ENCODE peak calls at places on chromosomes 4 and X, in ten cellular contexts. One of them, this sample, is unnamed.

GRCh38 chrX:29666361-29666760 is 549.0 kb upstream of the MAGEB2 start:
- DNase-seq in GDM1: no peak
- DNase-seq in AG10803: peak; percentile 52
- DNase-seq in SIG-M5: no peak
- DNase-seq in naive thymus-derived CD8-positive, alpha-beta T cell: no peak
- DNase-seq in brain microvascular endothelial cell: no peak
- DNase-seq in fibroblast of mammary gland: peak; percentile 65
- DNase-seq in activated CD4-positive, alpha-beta T cell treated with anti-CD3 and anti-CD28 coated beads for 24 hours: no peak
- DNase-seq in GM20000: no peak
- DNase-seq in NCI-H2107: no peak
- DNase-seq in this sample: no peak

GRCh38 chr4:120156115-120156718 is 89.6 kb upstream of the MAD2L1 start:
- DNase-seq in GDM1: peak; percentile 1
- DNase-seq in AG10803: peak; percentile 78
- DNase-seq in SIG-M5: no peak
- DNase-seq in naive thymus-derived CD8-positive, alpha-beta T cell: peak; percentile 42
- DNase-seq in brain microvascular endothelial cell: peak; percentile 38
- DNase-seq in fibroblast of mammary gland: peak; percentile 81
- DNase-seq in activated CD4-positive, alpha-beta T cell treated with anti-CD3 and anti-CD28 coated beads for 24 hours: no peak
- DNase-seq in GM20000: peak; percentile 24
- DNase-seq in NCI-H2107: peak; percentile 6
- DNase-seq in this sample: no peak

GRCh38 chrX:154547245-154548027 is at the start of gene IKBKG:
- DNase-seq in GDM1: peak; percentile 87
- DNase-seq in AG10803: peak; percentile 87
- DNase-seq in SIG-M5: peak; percentile 50
- DNase-seq in naive thymus-derived CD8-positive, alpha-beta T cell: peak; percentile 86
- DNase-seq in brain microvascular endothelial cell: peak; percentile 83
- DNase-seq in fibroblast of mammary gland: peak; percentile 84
- DNase-seq in activated CD4-positive, alpha-beta T cell treated with anti-CD3 and anti-CD28 coated beads for 24 hours: peak; percentile 77
- DNase-seq in GM20000: peak; percentile 94
- DNase-seq in NCI-H2107: peak; percentile 86
- DNase-seq in this sample: peak; percentile 91

GRCh38 chr4:165873298-165874071 is 448 bp downstream of the TLL1 start:
- DNase-seq in GDM1: no peak
- DNase-seq in AG10803: peak; percentile 4
- DNase-seq in SIG-M5: no peak
- DNase-seq in naive thymus-derived CD8-positive, alpha-beta T cell: no peak
- DNase-seq in brain microvascular endothelial cell: no peak
- DNase-seq in fibroblast of mammary gland: peak; percentile 16
- DNase-seq in activated CD4-positive, alpha-beta T cell treated with anti-CD3 and anti-CD28 coated beads for 24 hours: no peak
- DNase-seq in GM20000: peak; percentile 31
- DNase-seq in NCI-H2107: no peak
- DNase-seq in this sample: no peak

GRCh38 chr4:77284036-77284435 is 127.0 kb downstream of the CCNG2 start:
- DNase-seq in GDM1: no peak
- DNase-seq in AG10803: peak; percentile 1
- DNase-seq in SIG-M5: no peak
- DNase-seq in naive thymus-derived CD8-positive, alpha-beta T cell: no peak
- DNase-seq in brain microvascular endothelial cell: no peak
- DNase-seq in fibroblast of mammary gland: no peak
- DNase-seq in activated CD4-positive, alpha-beta T cell treated with anti-CD3 and anti-CD28 coated beads for 24 hours: no peak
- DNase-seq in GM20000: no peak
- DNase-seq in NCI-H2107: no peak
- DNase-seq in this sample: no peak

GRCh38 chrX:41922694-41923171 is 621 bp downstream of the CASK start:
- DNase-seq in GDM1: no peak
- DNase-seq in AG10803: peak; percentile 5
- DNase-seq in SIG-M5: no peak
- DNase-seq in naive thymus-derived CD8-positive, alpha-beta T cell: peak; percentile 26
- DNase-seq in brain microvascular endothelial cell: no peak
- DNase-seq in fibroblast of mammary gland: no peak
- DNase-seq in activated CD4-positive, alpha-beta T cell treated with anti-CD3 and anti-CD28 coated beads for 24 hours: no peak
- DNase-seq in GM20000: no peak
- DNase-seq in NCI-H2107: no peak
- DNase-seq in this sample: no peak

GRCh38 chr4:1113311-1114009 is at the start of gene RNF212:
- DNase-seq in GDM1: no peak
- DNase-seq in AG10803: peak; percentile 11
- DNase-seq in SIG-M5: no peak
- DNase-seq in naive thymus-derived CD8-positive, alpha-beta T cell: peak; percentile 52
- DNase-seq in brain microvascular endothelial cell: no peak
- DNase-seq in fibroblast of mammary gland: peak; percentile 9
- DNase-seq in activated CD4-positive, alpha-beta T cell treated with anti-CD3 and anti-CD28 coated beads for 24 hours: peak; percentile 15
- DNase-seq in GM20000: no peak
- DNase-seq in NCI-H2107: no peak
- DNase-seq in this sample: no peak

GRCh38 chr4:102252171-102252570 is 93.1 kb downstream of the SLC39A8 start:
- DNase-seq in GDM1: no peak
- DNase-seq in AG10803: no peak
- DNase-seq in SIG-M5: no peak
- DNase-seq in naive thymus-derived CD8-positive, alpha-beta T cell: no peak
- DNase-seq in brain microvascular endothelial cell: no peak
- DNase-seq in fibroblast of mammary gland: no peak
- DNase-seq in activated CD4-positive, alpha-beta T cell treated with anti-CD3 and anti-CD28 coated beads for 24 hours: no peak
- DNase-seq in GM20000: no peak
- DNase-seq in NCI-H2107: no peak
- DNase-seq in this sample: no peak

GRCh38 chr4:84847978-84848377 is 118.5 kb downstream of the WDFY3 start:
- DNase-seq in GDM1: no peak
- DNase-seq in AG10803: no peak
- DNase-seq in SIG-M5: no peak
- DNase-seq in naive thymus-derived CD8-positive, alpha-beta T cell: no peak
- DNase-seq in brain microvascular endothelial cell: no peak
- DNase-seq in fibroblast of mammary gland: no peak
- DNase-seq in activated CD4-positive, alpha-beta T cell treated with anti-CD3 and anti-CD28 coated beads for 24 hours: no peak
- DNase-seq in GM20000: no peak
- DNase-seq in NCI-H2107: no peak
- DNase-seq in this sample: no peak

GRCh38 chr4:10173039-10173753 is 56.6 kb upstream of the WDR1 start:
- DNase-seq in GDM1: no peak
- DNase-seq in AG10803: peak; percentile 81
- DNase-seq in SIG-M5: no peak
- DNase-seq in naive thymus-derived CD8-positive, alpha-beta T cell: no peak
- DNase-seq in brain microvascular endothelial cell: peak; percentile 42
- DNase-seq in fibroblast of mammary gland: peak; percentile 54
- DNase-seq in activated CD4-positive, alpha-beta T cell treated with anti-CD3 and anti-CD28 coated beads for 24 hours: no peak
- DNase-seq in GM20000: no peak
- DNase-seq in NCI-H2107: no peak
- DNase-seq in this sample: no peak

GRCh38 chr4:56768772-56769171 is 52.7 kb downstream of the SPINK2 start:
- DNase-seq in GDM1: no peak
- DNase-seq in AG10803: no peak
- DNase-seq in SIG-M5: no peak
- DNase-seq in naive thymus-derived CD8-positive, alpha-beta T cell: no peak
- DNase-seq in brain microvascular endothelial cell: no peak
- DNase-seq in fibroblast of mammary gland: no peak
- DNase-seq in activated CD4-positive, alpha-beta T cell treated with anti-CD3 and anti-CD28 coated beads for 24 hours: no peak
- DNase-seq in GM20000: peak; percentile 42
- DNase-seq in NCI-H2107: no peak
- DNase-seq in this sample: no peak

GRCh38 chrX:13387656-13388421 is 68.0 kb upstream of the ATXN3L start:
- DNase-seq in GDM1: peak; percentile 14
- DNase-seq in AG10803: peak; percentile 62
- DNase-seq in SIG-M5: no peak
- DNase-seq in naive thymus-derived CD8-positive, alpha-beta T cell: no peak
- DNase-seq in brain microvascular endothelial cell: no peak
- DNase-seq in fibroblast of mammary gland: peak; percentile 62
- DNase-seq in activated CD4-positive, alpha-beta T cell treated with anti-CD3 and anti-CD28 coated beads for 24 hours: no peak
- DNase-seq in GM20000: no peak
- DNase-seq in NCI-H2107: no peak
- DNase-seq in this sample: no peak

GRCh38 chrX:76453737-76454406 is 26.4 kb downstream of the MAGEE1 start:
- DNase-seq in GDM1: no peak
- DNase-seq in AG10803: no peak
- DNase-seq in SIG-M5: no peak
- DNase-seq in naive thymus-derived CD8-positive, alpha-beta T cell: no peak
- DNase-seq in brain microvascular endothelial cell: no peak
- DNase-seq in fibroblast of mammary gland: no peak
- DNase-seq in activated CD4-positive, alpha-beta T cell treated with anti-CD3 and anti-CD28 coated beads for 24 hours: no peak
- DNase-seq in GM20000: no peak
- DNase-seq in NCI-H2107: no peak
- DNase-seq in this sample: no peak

GRCh38 chr4:48178931-48179330 is 44.9 kb upstream of the TXK start:
- DNase-seq in GDM1: no peak
- DNase-seq in AG10803: no peak
- DNase-seq in SIG-M5: no peak
- DNase-seq in naive thymus-derived CD8-positive, alpha-beta T cell: no peak
- DNase-seq in brain microvascular endothelial cell: no peak
- DNase-seq in fibroblast of mammary gland: no peak
- DNase-seq in activated CD4-positive, alpha-beta T cell treated with anti-CD3 and anti-CD28 coated beads for 24 hours: no peak
- DNase-seq in GM20000: no peak
- DNase-seq in NCI-H2107: no peak
- DNase-seq in this sample: no peak

GRCh38 chrX:39866229-39866628 is 231.5 kb downstream of the BCOR start:
- DNase-seq in GDM1: no peak
- DNase-seq in AG10803: no peak
- DNase-seq in SIG-M5: no peak
- DNase-seq in naive thymus-derived CD8-positive, alpha-beta T cell: no peak
- DNase-seq in brain microvascular endothelial cell: no peak
- DNase-seq in fibroblast of mammary gland: no peak
- DNase-seq in activated CD4-positive, alpha-beta T cell treated with anti-CD3 and anti-CD28 coated beads for 24 hours: no peak
- DNase-seq in GM20000: no peak
- DNase-seq in NCI-H2107: no peak
- DNase-seq in this sample: no peak

GRCh38 chr4:26330186-26330787 is 9.5 kb downstream of the RBPJ start:
- DNase-seq in GDM1: peak; percentile 25
- DNase-seq in AG10803: peak; percentile 65
- DNase-seq in SIG-M5: peak; percentile 11
- DNase-seq in naive thymus-derived CD8-positive, alpha-beta T cell: peak; percentile 15
- DNase-seq in brain microvascular endothelial cell: peak; percentile 69
- DNase-seq in fibroblast of mammary gland: peak; percentile 71
- DNase-seq in activated CD4-positive, alpha-beta T cell treated with anti-CD3 and anti-CD28 coated beads for 24 hours: no peak
- DNase-seq in GM20000: peak; percentile 42
- DNase-seq in NCI-H2107: peak; percentile 1
- DNase-seq in this sample: no peak

GRCh38 chr4:153564630-153565525 is 98.7 kb downstream of the TMEM131L start:
- DNase-seq in GDM1: no peak
- DNase-seq in AG10803: peak; percentile 65
- DNase-seq in SIG-M5: no peak
- DNase-seq in naive thymus-derived CD8-positive, alpha-beta T cell: no peak
- DNase-seq in brain microvascular endothelial cell: no peak
- DNase-seq in fibroblast of mammary gland: peak; percentile 40
- DNase-seq in activated CD4-positive, alpha-beta T cell treated with anti-CD3 and anti-CD28 coated beads for 24 hours: no peak
- DNase-seq in GM20000: no peak
- DNase-seq in NCI-H2107: no peak
- DNase-seq in this sample: no peak

GRCh38 chr4:87030606-87031441 is 96.0 kb downstream of the AFF1 start:
- DNase-seq in GDM1: no peak
- DNase-seq in AG10803: no peak
- DNase-seq in SIG-M5: no peak
- DNase-seq in naive thymus-derived CD8-positive, alpha-beta T cell: no peak
- DNase-seq in brain microvascular endothelial cell: no peak
- DNase-seq in fibroblast of mammary gland: peak; percentile 24
- DNase-seq in activated CD4-positive, alpha-beta T cell treated with anti-CD3 and anti-CD28 coated beads for 24 hours: no peak
- DNase-seq in GM20000: no peak
- DNase-seq in NCI-H2107: no peak
- DNase-seq in this sample: no peak

GRCh38 chrX:15869695-15870094 is 15.1 kb upstream of the AP1S2 start:
- DNase-seq in GDM1: no peak
- DNase-seq in AG10803: no peak
- DNase-seq in SIG-M5: no peak
- DNase-seq in naive thymus-derived CD8-positive, alpha-beta T cell: no peak
- DNase-seq in brain microvascular endothelial cell: no peak
- DNase-seq in fibroblast of mammary gland: no peak
- DNase-seq in activated CD4-positive, alpha-beta T cell treated with anti-CD3 and anti-CD28 coated beads for 24 hours: no peak
- DNase-seq in GM20000: no peak
- DNase-seq in NCI-H2107: no peak
- DNase-seq in this sample: no peak

GRCh38 chr4:172850838-172851237 is 317.8 kb upstream of the GALNT7 start:
- DNase-seq in GDM1: no peak
- DNase-seq in AG10803: peak; percentile 76
- DNase-seq in SIG-M5: no peak
- DNase-seq in naive thymus-derived CD8-positive, alpha-beta T cell: no peak
- DNase-seq in brain microvascular endothelial cell: peak; percentile 83
- DNase-seq in fibroblast of mammary gland: peak; percentile 96
- DNase-seq in activated CD4-positive, alpha-beta T cell treated with anti-CD3 and anti-CD28 coated beads for 24 hours: no peak
- DNase-seq in GM20000: no peak
- DNase-seq in NCI-H2107: no peak
- DNase-seq in this sample: no peak

GRCh38 chr4:151887151-151887815 is 126.5 kb upstream of the GATB start:
- DNase-seq in GDM1: peak; percentile 10
- DNase-seq in AG10803: peak; percentile 31
- DNase-seq in SIG-M5: no peak
- DNase-seq in naive thymus-derived CD8-positive, alpha-beta T cell: no peak
- DNase-seq in brain microvascular endothelial cell: peak; percentile 61
- DNase-seq in fibroblast of mammary gland: peak; percentile 50
- DNase-seq in activated CD4-positive, alpha-beta T cell treated with anti-CD3 and anti-CD28 coated beads for 24 hours: no peak
- DNase-seq in GM20000: peak; percentile 24
- DNase-seq in NCI-H2107: no peak
- DNase-seq in this sample: no peak

GRCh38 chr4:76712564-76712963 is 185.4 kb downstream of the SOWAHB start:
- DNase-seq in GDM1: no peak
- DNase-seq in AG10803: no peak
- DNase-seq in SIG-M5: no peak
- DNase-seq in naive thymus-derived CD8-positive, alpha-beta T cell: no peak
- DNase-seq in brain microvascular endothelial cell: no peak
- DNase-seq in fibroblast of mammary gland: no peak
- DNase-seq in activated CD4-positive, alpha-beta T cell treated with anti-CD3 and anti-CD28 coated beads for 24 hours: no peak
- DNase-seq in GM20000: no peak
- DNase-seq in NCI-H2107: no peak
- DNase-seq in this sample: no peak

GRCh38 chr4:142161093-142161492 is 524.7 kb downstream of the IL15 start:
- DNase-seq in GDM1: no peak
- DNase-seq in AG10803: no peak
- DNase-seq in SIG-M5: no peak
- DNase-seq in naive thymus-derived CD8-positive, alpha-beta T cell: no peak
- DNase-seq in brain microvascular endothelial cell: no peak
- DNase-seq in fibroblast of mammary gland: no peak
- DNase-seq in activated CD4-positive, alpha-beta T cell treated with anti-CD3 and anti-CD28 coated beads for 24 hours: no peak
- DNase-seq in GM20000: no peak
- DNase-seq in NCI-H2107: no peak
- DNase-seq in this sample: no peak

GRCh38 chr4:2036866-2037265 is 22.3 kb upstream of the NAT8L start:
- DNase-seq in GDM1: no peak
- DNase-seq in AG10803: no peak
- DNase-seq in SIG-M5: no peak
- DNase-seq in naive thymus-derived CD8-positive, alpha-beta T cell: no peak
- DNase-seq in brain microvascular endothelial cell: no peak
- DNase-seq in fibroblast of mammary gland: no peak
- DNase-seq in activated CD4-positive, alpha-beta T cell treated with anti-CD3 and anti-CD28 coated beads for 24 hours: no peak
- DNase-seq in GM20000: no peak
- DNase-seq in NCI-H2107: no peak
- DNase-seq in this sample: no peak

GRCh38 chrX:123425904-123426303 is 241.8 kb downstream of the GRIA3 start:
- DNase-seq in GDM1: no peak
- DNase-seq in AG10803: peak; percentile 68
- DNase-seq in SIG-M5: no peak
- DNase-seq in naive thymus-derived CD8-positive, alpha-beta T cell: no peak
- DNase-seq in brain microvascular endothelial cell: no peak
- DNase-seq in fibroblast of mammary gland: peak; percentile 73
- DNase-seq in activated CD4-positive, alpha-beta T cell treated with anti-CD3 and anti-CD28 coated beads for 24 hours: no peak
- DNase-seq in GM20000: no peak
- DNase-seq in NCI-H2107: no peak
- DNase-seq in this sample: no peak

GRCh38 chrX:123121241-123121640 is 62.8 kb upstream of the GRIA3 start:
- DNase-seq in GDM1: no peak
- DNase-seq in AG10803: peak; percentile 36
- DNase-seq in SIG-M5: no peak
- DNase-seq in naive thymus-derived CD8-positive, alpha-beta T cell: no peak
- DNase-seq in brain microvascular endothelial cell: peak; percentile 2
- DNase-seq in fibroblast of mammary gland: peak; percentile 47
- DNase-seq in activated CD4-positive, alpha-beta T cell treated with anti-CD3 and anti-CD28 coated beads for 24 hours: no peak
- DNase-seq in GM20000: no peak
- DNase-seq in NCI-H2107: no peak
- DNase-seq in this sample: no peak

GRCh38 chr4:126375462-126376054 is 1060.8 kb downstream of the FAT4 start:
- DNase-seq in GDM1: no peak
- DNase-seq in AG10803: peak; percentile 60
- DNase-seq in SIG-M5: no peak
- DNase-seq in naive thymus-derived CD8-positive, alpha-beta T cell: no peak
- DNase-seq in brain microvascular endothelial cell: no peak
- DNase-seq in fibroblast of mammary gland: peak; percentile 1
- DNase-seq in activated CD4-positive, alpha-beta T cell treated with anti-CD3 and anti-CD28 coated beads for 24 hours: no peak
- DNase-seq in GM20000: no peak
- DNase-seq in NCI-H2107: no peak
- DNase-seq in this sample: no peak

GRCh38 chr4:15234101-15234500 is 193.7 kb upstream of the C1QTNF7 start:
- DNase-seq in GDM1: no peak
- DNase-seq in AG10803: peak; percentile 69
- DNase-seq in SIG-M5: no peak
- DNase-seq in naive thymus-derived CD8-positive, alpha-beta T cell: no peak
- DNase-seq in brain microvascular endothelial cell: peak; percentile 92
- DNase-seq in fibroblast of mammary gland: peak; percentile 94
- DNase-seq in activated CD4-positive, alpha-beta T cell treated with anti-CD3 and anti-CD28 coated beads for 24 hours: no peak
- DNase-seq in GM20000: no peak
- DNase-seq in NCI-H2107: no peak
- DNase-seq in this sample: no peak